ENCODE peak calls at places on chromosomes 7 and 10, in eight cellular contexts. One of them, this sample, is unnamed.
A peak's percentile ranks its signal among the peaks of the same experiment; 100 is the strongest.

GRCh38 chr10:75801121-75801520 is 369.7 kb downstream of the LRMDA start:
- DNase-seq in psoas muscle: no peak
- DNase-seq in GM23248: no peak
- DNase-seq in small intestine: no peak
- DNase-seq in uterus: no peak
- DNase-seq in MM.1S: no peak
- DNase-seq in endodermal cell: no peak
- DNase-seq in upper lobe of right lung: no peak
- DNase-seq in this sample: no peak

GRCh38 chr7:144531181-144531580 is 127.7 kb upstream of the NOBOX start:
- DNase-seq in psoas muscle: no peak
- DNase-seq in endodermal cell: no peak
- DNase-seq in MM.1S: no peak
- DNase-seq in uterus: no peak
- DNase-seq in small intestine: no peak
- DNase-seq in GM23248: no peak
- DNase-seq in upper lobe of right lung: no peak
- DNase-seq in this sample: no peak

GRCh38 chr7:18421297-18422004 is 74.1 kb upstream of the HDAC9 start:
- DNase-seq in psoas muscle: no peak
- DNase-seq in uterus: peak; percentile 30
- DNase-seq in small intestine: no peak
- DNase-seq in GM23248: no peak
- DNase-seq in MM.1S: no peak
- DNase-seq in upper lobe of right lung: no peak
- DNase-seq in endodermal cell: no peak
- DNase-seq in this sample: no peak

GRCh38 chr7:128731184-128731583 is 8.0 kb upstream of the CALU start:
- DNase-seq in endodermal cell: no peak
- DNase-seq in GM23248: no peak
- DNase-seq in MM.1S: no peak
- DNase-seq in uterus: no peak
- DNase-seq in small intestine: no peak
- DNase-seq in upper lobe of right lung: no peak
- DNase-seq in psoas muscle: no peak
- DNase-seq in this sample: no peak

GRCh38 chr7:155533827-155534690 is 12.3 kb downstream of the CNPY1 start:
- DNase-seq in endodermal cell: peak; percentile 91
- DNase-seq in upper lobe of right lung: peak; percentile 57
- DNase-seq in psoas muscle: no peak
- DNase-seq in small intestine: no peak
- DNase-seq in GM23248: peak; percentile 16
- DNase-seq in MM.1S: no peak
- DNase-seq in uterus: no peak
- DNase-seq in this sample: no peak

GRCh38 chr7:2012044-2012900 is 220.5 kb downstream of the MAD1L1 start:
- DNase-seq in psoas muscle: peak; percentile 5
- DNase-seq in upper lobe of right lung: peak; percentile 57
- DNase-seq in uterus: no peak
- DNase-seq in MM.1S: no peak
- DNase-seq in GM23248: no peak
- DNase-seq in small intestine: no peak
- DNase-seq in endodermal cell: no peak
- DNase-seq in this sample: peak; percentile 50

GRCh38 chr7:94507962-94508361 is 1.6 kb upstream of the CASD1 start:
- DNase-seq in MM.1S: no peak
- DNase-seq in endodermal cell: no peak
- DNase-seq in GM23248: no peak
- DNase-seq in uterus: no peak
- DNase-seq in upper lobe of right lung: no peak
- DNase-seq in small intestine: no peak
- DNase-seq in psoas muscle: no peak
- DNase-seq in this sample: no peak

GRCh38 chr10:94403034-94403822 is 887 bp downstream of the TBC1D12 start:
- DNase-seq in uterus: peak; percentile 33
- DNase-seq in upper lobe of right lung: peak; percentile 83
- DNase-seq in MM.1S: peak; percentile 83
- DNase-seq in psoas muscle: peak; percentile 54
- DNase-seq in endodermal cell: peak; percentile 83
- DNase-seq in GM23248: peak; percentile 86
- DNase-seq in small intestine: peak; percentile 84
- DNase-seq in this sample: peak; percentile 72

GRCh38 chr7:55509322-55509721 is 63.0 kb downstream of the VOPP1 start:
- DNase-seq in upper lobe of right lung: no peak
- DNase-seq in MM.1S: peak; percentile 40
- DNase-seq in psoas muscle: no peak
- DNase-seq in endodermal cell: no peak
- DNase-seq in GM23248: peak; percentile 58
- DNase-seq in small intestine: no peak
- DNase-seq in uterus: no peak
- DNase-seq in this sample: no peak

GRCh38 chr10:48541144-48541795 is 63.6 kb downstream of the ARHGAP22 start:
- DNase-seq in uterus: no peak
- DNase-seq in small intestine: no peak
- DNase-seq in GM23248: no peak
- DNase-seq in endodermal cell: peak; percentile 43
- DNase-seq in MM.1S: no peak
- DNase-seq in upper lobe of right lung: no peak
- DNase-seq in psoas muscle: no peak
- DNase-seq in this sample: no peak

GRCh38 chr10:72073677-72074412 is 14.5 kb downstream of the SPOCK2 start:
- DNase-seq in MM.1S: no peak
- DNase-seq in upper lobe of right lung: peak; percentile 40
- DNase-seq in uterus: no peak
- DNase-seq in psoas muscle: no peak
- DNase-seq in endodermal cell: no peak
- DNase-seq in small intestine: no peak
- DNase-seq in GM23248: no peak
- DNase-seq in this sample: no peak

GRCh38 chr10:88661018-88661417 is 3.2 kb upstream of the LIPF start:
- DNase-seq in MM.1S: no peak
- DNase-seq in uterus: no peak
- DNase-seq in psoas muscle: no peak
- DNase-seq in small intestine: no peak
- DNase-seq in upper lobe of right lung: no peak
- DNase-seq in endodermal cell: no peak
- DNase-seq in GM23248: peak; percentile 4
- DNase-seq in this sample: no peak

GRCh38 chr7:69365588-69366241 is 232.6 kb upstream of the AUTS2 start:
- DNase-seq in endodermal cell: no peak
- DNase-seq in uterus: no peak
- DNase-seq in psoas muscle: no peak
- DNase-seq in GM23248: peak; percentile 61
- DNase-seq in upper lobe of right lung: no peak
- DNase-seq in MM.1S: no peak
- DNase-seq in small intestine: no peak
- DNase-seq in this sample: no peak

GRCh38 chr10:62072901-62073300 is 171.4 kb downstream of the ARID5B start:
- DNase-seq in small intestine: no peak
- DNase-seq in uterus: no peak
- DNase-seq in endodermal cell: no peak
- DNase-seq in GM23248: peak; percentile 59
- DNase-seq in psoas muscle: no peak
- DNase-seq in upper lobe of right lung: no peak
- DNase-seq in MM.1S: no peak
- DNase-seq in this sample: no peak

GRCh38 chr10:74322565-74322964 is 171.5 kb downstream of the ADK start:
- DNase-seq in psoas muscle: no peak
- DNase-seq in endodermal cell: no peak
- DNase-seq in GM23248: no peak
- DNase-seq in small intestine: no peak
- DNase-seq in MM.1S: no peak
- DNase-seq in upper lobe of right lung: no peak
- DNase-seq in uterus: no peak
- DNase-seq in this sample: no peak

GRCh38 chr7:134444961-134445315 is 14.0 kb downstream of the AKR1B1 start:
- DNase-seq in small intestine: no peak
- DNase-seq in uterus: no peak
- DNase-seq in MM.1S: no peak
- DNase-seq in psoas muscle: no peak
- DNase-seq in endodermal cell: no peak
- DNase-seq in upper lobe of right lung: no peak
- DNase-seq in GM23248: no peak
- DNase-seq in this sample: no peak

GRCh38 chr7:112400141-112400540 is 50.1 kb upstream of the IFRD1 start:
- DNase-seq in small intestine: no peak
- DNase-seq in uterus: no peak
- DNase-seq in psoas muscle: no peak
- DNase-seq in endodermal cell: no peak
- DNase-seq in upper lobe of right lung: no peak
- DNase-seq in GM23248: peak; percentile 87
- DNase-seq in MM.1S: no peak
- DNase-seq in this sample: no peak

GRCh38 chr7:44853391-44853790 is 5.5 kb upstream of the H2AZ2 start:
- DNase-seq in upper lobe of right lung: no peak
- DNase-seq in psoas muscle: no peak
- DNase-seq in MM.1S: peak; percentile 73
- DNase-seq in uterus: no peak
- DNase-seq in small intestine: peak; percentile 9
- DNase-seq in GM23248: peak; percentile 31
- DNase-seq in endodermal cell: no peak
- DNase-seq in this sample: no peak

GRCh38 chr7:98868450-98868849 is 1.4 kb downstream of the TMEM130 start:
- DNase-seq in upper lobe of right lung: no peak
- DNase-seq in psoas muscle: no peak
- DNase-seq in GM23248: no peak
- DNase-seq in MM.1S: no peak
- DNase-seq in endodermal cell: no peak
- DNase-seq in uterus: no peak
- DNase-seq in small intestine: no peak
- DNase-seq in this sample: no peak

GRCh38 chr10:60444494-60445064 is 54.9 kb upstream of the ANK3 start:
- DNase-seq in GM23248: peak; percentile 52
- DNase-seq in uterus: no peak
- DNase-seq in small intestine: peak; percentile 13
- DNase-seq in psoas muscle: no peak
- DNase-seq in upper lobe of right lung: no peak
- DNase-seq in MM.1S: peak; percentile 31
- DNase-seq in endodermal cell: no peak
- DNase-seq in this sample: no peak

GRCh38 chr7:132225216-132226030 is 350.8 kb downstream of the PLXNA4 start:
- DNase-seq in GM23248: no peak
- DNase-seq in upper lobe of right lung: peak; percentile 39
- DNase-seq in endodermal cell: no peak
- DNase-seq in uterus: no peak
- DNase-seq in psoas muscle: peak; percentile 30
- DNase-seq in small intestine: peak; percentile 48
- DNase-seq in MM.1S: no peak
- DNase-seq in this sample: no peak

GRCh38 chr7:158748335-158748734 is 43.7 kb upstream of the NCAPG2 start:
- DNase-seq in small intestine: no peak
- DNase-seq in endodermal cell: no peak
- DNase-seq in uterus: no peak
- DNase-seq in psoas muscle: no peak
- DNase-seq in GM23248: no peak
- DNase-seq in MM.1S: no peak
- DNase-seq in upper lobe of right lung: no peak
- DNase-seq in this sample: no peak
- H3K4me3 ChIP-seq in small intestine: no peak overlapping the region
- H3K4me3 ChIP-seq in endodermal cell: no peak overlapping the region
- H3K4me3 ChIP-seq in uterus: no peak overlapping the region
- H3K4me3 ChIP-seq in psoas muscle: no peak overlapping the region
- H3K4me3 ChIP-seq in GM23248: no peak overlapping the region
- H3K4me3 ChIP-seq in MM.1S: no peak overlapping the region
- H3K4me3 ChIP-seq in upper lobe of right lung: no peak overlapping the region
- H3K4me3 ChIP-seq in this sample: no peak overlapping the region

GRCh38 chr10:21521910-21522533 is 3.5 kb downstream of the SKIDA1 start:
- DNase-seq in GM23248: no peak
- DNase-seq in uterus: no peak
- DNase-seq in small intestine: no peak
- DNase-seq in MM.1S: no peak
- DNase-seq in psoas muscle: no peak
- DNase-seq in endodermal cell: peak; percentile 38
- DNase-seq in upper lobe of right lung: no peak
- DNase-seq in this sample: no peak
- H3K4me3 ChIP-seq in GM23248: no peak overlapping the region
- H3K4me3 ChIP-seq in uterus: no peak overlapping the region
- H3K4me3 ChIP-seq in small intestine: no peak overlapping the region
- H3K4me3 ChIP-seq in MM.1S: no peak overlapping the region
- H3K4me3 ChIP-seq in psoas muscle: peak overlapping the region; percentile 53
- H3K4me3 ChIP-seq in endodermal cell: peak overlapping the region; percentile 69
- H3K4me3 ChIP-seq in upper lobe of right lung: no peak overlapping the region
- H3K4me3 ChIP-seq in this sample: no peak overlapping the region

DNA sequence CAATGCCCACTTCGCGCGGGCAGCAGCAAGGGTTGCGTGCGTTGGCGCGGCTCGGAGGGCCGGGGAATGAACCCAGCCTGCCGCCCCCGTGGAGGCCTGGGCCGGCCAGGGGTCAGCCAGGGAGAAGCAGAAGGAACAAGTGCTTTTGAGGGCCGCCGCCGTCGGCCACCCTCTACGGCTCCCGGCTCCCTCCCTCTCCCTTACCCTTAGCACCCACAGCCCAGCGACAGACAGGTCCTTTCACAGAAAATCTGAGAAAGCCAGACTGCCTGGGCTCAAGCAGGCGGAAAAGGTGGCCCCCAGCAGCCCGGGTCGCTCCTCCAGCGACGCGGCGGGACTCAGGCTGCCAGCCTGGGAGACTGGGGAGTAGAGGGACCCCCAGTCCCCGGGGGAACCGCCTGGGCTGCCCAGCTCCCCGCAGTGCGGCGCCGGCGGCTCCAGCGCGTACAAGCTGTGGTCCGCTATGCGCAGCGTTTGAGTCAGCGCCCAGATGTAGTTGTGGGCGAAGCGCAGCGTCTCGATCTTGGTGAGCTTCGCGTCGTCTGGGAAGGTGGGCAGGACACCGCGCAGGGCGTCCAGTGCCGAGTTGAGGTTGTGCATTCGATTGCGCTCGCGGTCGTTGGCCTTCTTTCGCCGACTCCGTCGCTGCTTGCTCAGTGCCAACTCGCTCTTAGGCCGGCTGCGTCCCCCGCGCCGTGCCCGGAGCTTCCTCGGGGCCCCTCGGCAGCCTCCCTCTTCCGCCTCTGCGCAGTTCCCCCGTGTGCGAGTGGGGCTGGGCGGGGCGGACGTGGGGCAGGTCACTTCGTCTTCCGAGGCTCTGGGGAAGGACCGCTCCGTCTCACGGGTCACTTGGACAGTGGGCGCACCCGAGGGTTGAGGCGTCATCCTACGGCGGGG is 815 bp downstream of the NEUROG3 start:
- DNase-seq in small intestine: no peak
- DNase-seq in psoas muscle: no peak
- DNase-seq in upper lobe of right lung: no peak
- DNase-seq in uterus: no peak
- DNase-seq in GM23248: peak; percentile 22
- DNase-seq in MM.1S: no peak
- DNase-seq in endodermal cell: peak; percentile 68
- DNase-seq in this sample: no peak
- H3K4me3 ChIP-seq in small intestine: no peak overlapping the region
- H3K4me3 ChIP-seq in psoas muscle: peak overlapping the region; percentile 39
- H3K4me3 ChIP-seq in upper lobe of right lung: peak overlapping the region; percentile 31
- H3K4me3 ChIP-seq in uterus: no peak overlapping the region
- H3K4me3 ChIP-seq in GM23248: no peak overlapping the region
- H3K4me3 ChIP-seq in MM.1S: no peak overlapping the region
- H3K4me3 ChIP-seq in endodermal cell: peak overlapping the region; percentile 62
- H3K4me3 ChIP-seq in this sample: no peak overlapping the region

DNA sequence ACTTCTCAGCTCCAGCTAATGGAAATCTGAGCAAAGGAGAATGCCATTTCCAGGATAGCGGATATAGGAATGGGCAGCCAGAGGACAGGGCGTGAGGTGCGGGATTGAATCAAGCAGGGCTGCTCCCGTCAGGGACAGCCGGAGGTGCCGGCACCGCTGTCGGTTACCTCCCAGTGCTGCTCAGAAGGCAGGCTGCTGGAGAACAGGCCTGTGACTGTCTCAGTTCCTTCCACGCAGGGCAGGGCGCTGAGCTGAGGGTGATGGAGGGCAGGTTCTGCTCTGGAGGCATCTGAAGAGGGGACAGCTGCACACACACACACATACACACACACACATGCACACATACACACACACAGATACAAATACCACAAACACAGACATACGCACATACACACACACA is 111.1 kb downstream of the DOCK1 start:
- DNase-seq in upper lobe of right lung: no peak
- DNase-seq in GM23248: no peak
- DNase-seq in psoas muscle: no peak
- DNase-seq in small intestine: no peak
- DNase-seq in uterus: no peak
- DNase-seq in endodermal cell: no peak
- DNase-seq in MM.1S: no peak
- DNase-seq in this sample: no peak
- H3K4me3 ChIP-seq in upper lobe of right lung: no peak overlapping the region
- H3K4me3 ChIP-seq in GM23248: no peak overlapping the region
- H3K4me3 ChIP-seq in psoas muscle: no peak overlapping the region
- H3K4me3 ChIP-seq in small intestine: no peak overlapping the region
- H3K4me3 ChIP-seq in uterus: no peak overlapping the region
- H3K4me3 ChIP-seq in endodermal cell: no peak overlapping the region
- H3K4me3 ChIP-seq in MM.1S: no peak overlapping the region
- H3K4me3 ChIP-seq in this sample: no peak overlapping the region